ENCODE peak calls at places on chromosome 19, in seven cellular contexts. H is HepG2, Z is K562, U is GM12892, A is SK-N-SH, Q is GM12878, D is H1. K is an unnamed sample.

GRCh38 chr19:38049105-38049649 is 142.2 kb downstream of the SIPA1L3 start:
- DNase-seq in H (no peak), Z (no peak), U (peak), A (no peak), Q (peak), D (no peak), K (peak)

GRCh38 chr19:1953037-1953436 is 12.1 kb downstream of the CSNK1G2 start:
- DNase-seq in H (no peak), Z (no peak), U (no peak), A (no peak), Q (no peak), D (no peak), K (no peak)

GRCh38 chr19:4052993-4053422 is 13.7 kb downstream of the ZBTB7A start:
- DNase-seq in H (peak), Z (no peak), U (no peak), A (no peak), Q (no peak), D (no peak), K (no peak)

GRCh38 chr19:10478476-10478875 is 24.7 kb downstream of the KEAP1 start:
- DNase-seq in H (no peak), Z (no peak), U (no peak), A (peak), Q (no peak), D (no peak), K (no peak)

GRCh38 chr19:16301999-16302694 is 22.5 kb upstream of the KLF2 start:
- DNase-seq in H (no peak), Z (no peak), U (no peak), A (no peak), Q (no peak), D (no peak), K (peak)

GRCh38 chr19:11551603-11552235 is 7.3 kb downstream of the ELOF1 start:
- DNase-seq in H (no peak), Z (peak), U (no peak), A (peak), Q (no peak), D (no peak), K (no peak)

GRCh38 chr19:2477141-2477710 is 1.3 kb downstream of the GADD45B start:
- DNase-seq in H (no peak), Z (no peak), U (no peak), A (no peak), Q (no peak), D (no peak), K (no peak)

GRCh38 chr19:719081-719512 is 10.4 kb downstream of the PALM start:
- DNase-seq in H (peak), Z (peak), U (no peak), A (no peak), Q (no peak), D (no peak), K (no peak)

GRCh38 chr19:55473613-55474012 is 2.8 kb upstream of the ZNF628 start:
- DNase-seq in H (no peak), Z (no peak), U (no peak), A (no peak), Q (no peak), D (no peak), K (no peak)

GRCh38 chr19:8017808-8018207 is 12.4 kb upstream of the ELAVL1 start:
- DNase-seq in H (peak), Z (peak), U (peak), A (no peak), Q (no peak), D (no peak), K (peak)

GRCh38 chr19:58042709-58043340 is 9.0 kb downstream of the ZSCAN1 start:
- DNase-seq in H (no peak), Z (no peak), U (no peak), A (no peak), Q (no peak), D (peak), K (no peak)

GRCh38 chr19:7349961-7350711 is 1.4 kb downstream of the ARHGEF18 start:
- DNase-seq in H (no peak), Z (no peak), U (no peak), A (no peak), Q (no peak), D (no peak), K (no peak)

GRCh38 chr19:14689598-14690503 is at the start of gene ZNF333:
- DNase-seq in H (peak), Z (peak), U (peak), A (peak), Q (peak), D (peak), K (peak)

GRCh38 chr19:7287716-7288115 is 6.5 kb downstream of the INSR start:
- DNase-seq in H (peak), Z (no peak), U (no peak), A (no peak), Q (no peak), D (no peak), K (no peak)

GRCh38 chr19:16778796-16779411 is 50.3 kb upstream of the SIN3B start:
- DNase-seq in H (peak), Z (peak), U (peak), A (peak), Q (peak), D (peak), K (peak)

GRCh38 chr19:4972509-4973230 is 3.8 kb downstream of the KDM4B start:
- DNase-seq in H (peak), Z (no peak), U (no peak), A (peak), Q (no peak), D (no peak), K (no peak)

GRCh38 chr19:30222428-30222873 is 149.7 kb upstream of the ZNF536 start:
- DNase-seq in H (no peak), Z (peak), U (peak), A (peak), Q (no peak), D (no peak), K (no peak)

GRCh38 chr19:15672580-15673175 is at the start of gene CYP4F12:
- DNase-seq in H (peak), Z (peak), U (no peak), A (no peak), Q (no peak), D (no peak), K (no peak)

GRCh38 chr19:46387713-46388130 is 25.6 kb downstream of the CCDC8 start:
- DNase-seq in H (no peak), Z (no peak), U (no peak), A (no peak), Q (no peak), D (no peak), K (no peak)

GRCh38 chr19:11203194-11204075 is 6.1 kb upstream of the KANK2 start:
- DNase-seq in H (peak), Z (peak), U (peak), A (peak), Q (no peak), D (peak), K (no peak)

GRCh38 chr19:861756-862528 is 2.5 kb downstream of the CFD start:
- DNase-seq in H (peak), Z (peak), U (peak), A (peak), Q (no peak), D (peak), K (no peak)

GRCh38 chr19:40279120-40279551 is 6.0 kb downstream of the AKT2 start:
- DNase-seq in H (no peak), Z (no peak), U (no peak), A (peak), Q (no peak), D (no peak), K (no peak)

GRCh38 chr19:11887618-11888531 is at the start of gene ZNF69:
- DNase-seq in H (peak), Z (peak), U (peak), A (peak), Q (no peak), D (peak), K (peak)

GRCh38 chr19:12580180-12580694 is 29.0 kb upstream of the ZNF564 start:
- DNase-seq in H (peak), Z (no peak), U (no peak), A (no peak), Q (no peak), D (no peak), K (no peak)

GRCh38 chr19:56147307-56147706 is 6.2 kb downstream of the ZNF444 start:
- DNase-seq in H (no peak), Z (no peak), U (no peak), A (no peak), Q (no peak), D (no peak), K (no peak)

GRCh38 chr19:29966594-29967249 is 24.7 kb downstream of the URI1 start:
- DNase-seq in H (peak), Z (no peak), U (no peak), A (no peak), Q (no peak), D (no peak), K (no peak)

GRCh38 chr19:41136636-41137035 is 22.4 kb downstream of the CYP2F1 start:
- DNase-seq in H (no peak), Z (no peak), U (no peak), A (no peak), Q (no peak), D (no peak), K (no peak)

GRCh38 chr19:16330811-16331690 is 6.4 kb downstream of the KLF2 start:
- DNase-seq in H (no peak), Z (no peak), U (no peak), A (no peak), Q (no peak), D (no peak), K (no peak)

GRCh38 chr19:50431343-50432220 is 1.1 kb upstream of the MYBPC2 start:
- DNase-seq in H (peak), Z (peak), U (peak), A (peak), Q (peak), D (peak), K (peak)

GRCh38 chr19:43667524-43668405 is 2.2 kb downstream of the PLAUR start:
- DNase-seq in H (no peak), Z (no peak), U (no peak), A (no peak), Q (no peak), D (no peak), K (no peak)

GRCh38 chr19:45771331-45771933 is 2.4 kb upstream of the SIX5 start:
- DNase-seq in H (no peak), Z (no peak), U (no peak), A (no peak), Q (no peak), D (no peak), K (no peak)

GRCh38 chr19:39843919-39844793 is 2.0 kb downstream of the FBL start:
- DNase-seq in H (peak), Z (no peak), U (no peak), A (peak), Q (no peak), D (no peak), K (no peak)

GRCh38 chr19:32339988-32340874 is 5.2 kb upstream of the ZNF507 start:
- DNase-seq in H (peak), Z (peak), U (peak), A (peak), Q (no peak), D (no peak), K (peak)

GRCh38 chr19:54431255-54431838 is 16.1 kb downstream of the TTYH1 start:
- DNase-seq in H (no peak), Z (no peak), U (no peak), A (no peak), Q (no peak), D (no peak), K (no peak)

GRCh38 chr19:54429176-54429495 is 13.9 kb downstream of the TTYH1 start:
- DNase-seq in H (no peak), Z (no peak), U (no peak), A (no peak), Q (no peak), D (no peak), K (no peak)

GRCh38 chr19:54432144-54432738 is 16.8 kb upstream of the LENG8 start:
- DNase-seq in H (no peak), Z (no peak), U (no peak), A (no peak), Q (no peak), D (no peak), K (no peak)

GRCh38 chr19:54429545-54430227 is 14.4 kb downstream of the TTYH1 start:
- DNase-seq in H (no peak), Z (no peak), U (peak), A (peak), Q (no peak), D (no peak), K (no peak)

DNA sequence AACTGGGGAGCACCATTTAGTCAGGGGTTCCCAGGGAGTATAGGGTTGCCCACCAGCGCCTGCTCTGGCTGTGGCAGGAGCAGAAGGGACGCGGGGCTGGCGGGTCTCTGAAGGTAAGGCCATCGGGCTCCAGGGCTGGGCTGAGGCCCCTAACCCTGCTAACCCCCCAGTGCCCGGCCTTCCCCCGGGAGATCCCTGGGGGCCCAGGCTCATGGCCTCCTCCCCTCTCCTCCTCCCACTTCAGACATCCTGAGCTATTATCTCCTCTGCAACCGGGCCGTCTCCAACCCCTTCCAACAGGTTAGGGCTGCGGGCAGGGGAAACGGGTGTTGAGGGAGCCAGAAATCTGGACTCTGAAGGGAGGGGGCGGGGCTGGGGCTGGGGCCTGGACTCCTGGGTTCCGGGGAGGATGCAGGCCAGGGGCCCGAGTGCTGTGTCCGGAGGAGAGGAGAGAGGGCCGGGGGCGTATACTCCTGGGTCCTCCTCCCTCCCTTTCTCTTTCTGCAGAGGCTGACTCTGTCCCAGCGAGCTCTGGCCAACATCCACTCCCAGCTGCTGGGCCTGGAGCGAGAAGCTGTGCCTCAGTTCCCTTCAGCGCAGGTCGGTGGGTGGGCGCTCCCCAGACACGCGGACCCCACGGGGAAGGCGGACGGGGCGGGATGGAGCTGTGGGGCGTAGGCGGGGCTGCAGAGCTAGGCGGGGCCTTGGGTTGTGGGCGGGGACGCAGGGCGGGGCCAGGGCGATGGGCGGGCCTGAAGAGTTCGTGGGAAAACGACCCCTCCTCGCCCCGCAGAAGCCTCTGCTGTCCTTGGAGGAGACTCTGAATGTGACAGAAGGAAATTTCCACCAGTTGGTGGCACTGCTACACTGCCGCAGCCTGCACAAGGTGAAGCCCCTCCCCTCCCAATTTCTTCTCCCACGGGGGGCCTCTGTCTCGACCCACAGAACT is 15.3 kb downstream of the TTYH1 start:
- DNase-seq in H (no peak), Z (peak), U (peak), A (peak), Q (no peak), D (no peak), K (no peak)
- TF ChIP-seq TAF1 in H (no peak), Z (no peak), U (no peak), A (no peak), Q (no peak), D (no peak), K (no peak)

DNA sequence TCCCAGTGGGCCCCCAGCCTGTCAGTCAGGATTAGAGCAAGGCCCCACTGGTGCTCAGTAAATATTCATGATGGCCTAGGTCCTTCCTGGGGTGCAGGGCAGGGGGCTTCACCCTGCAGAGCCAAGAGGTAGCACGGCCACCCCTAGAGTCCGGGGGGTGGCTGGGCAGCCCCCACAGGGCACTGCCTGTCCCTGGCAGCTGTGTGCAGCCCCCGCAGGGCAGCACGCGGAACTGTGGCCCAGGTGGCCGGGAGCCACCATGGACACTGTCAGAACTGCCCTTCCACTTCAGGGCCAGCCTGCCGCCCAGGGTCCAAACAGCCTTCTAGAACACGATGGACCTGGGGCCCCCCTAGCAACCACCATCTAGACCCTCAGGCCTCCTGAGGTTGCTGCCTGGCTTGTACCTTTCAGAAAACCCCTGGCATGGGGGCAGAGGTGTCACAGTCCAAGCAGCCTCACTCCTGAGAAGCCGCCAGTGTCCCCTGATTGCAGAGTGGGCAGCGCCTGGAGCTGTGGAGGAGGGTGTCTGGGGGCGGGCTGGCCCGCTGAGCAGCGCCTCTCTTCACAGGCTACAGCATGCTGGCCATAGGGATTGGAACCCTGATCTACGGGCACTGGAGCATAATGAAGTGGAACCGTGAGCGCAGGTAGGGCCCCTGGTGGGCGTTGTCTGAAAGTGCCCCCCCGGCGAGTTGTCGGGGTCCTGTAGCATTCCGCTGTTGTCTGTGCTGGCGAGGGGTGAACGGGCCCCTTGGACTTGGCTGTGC is 2.9 kb upstream of the YJEFN3 start:
- DNase-seq in H (no peak), Z (no peak), U (no peak), A (no peak), Q (no peak), D (no peak), K (no peak)
- TF ChIP-seq POLR2AphosphoS5 in H (no peak), Z (no peak), U (peak), A (no peak), Q (no peak), D (no peak), K (no peak)

GRCh38 chr19:31270897-31271568 is 78.2 kb downstream of the TSHZ3 start:
- DNase-seq in H (no peak), Z (no peak), U (no peak), A (no peak), Q (no peak), D (no peak), K (no peak)
- TF ChIP-seq TAF1 in H (no peak), Z (no peak), U (no peak), A (no peak), Q (no peak), D (no peak), K (no peak)

GRCh38 chr19:18392936-18393335 is 4.5 kb downstream of the LRRC25 start:
- DNase-seq in H (no peak), Z (no peak), U (no peak), A (no peak), Q (no peak), D (no peak), K (no peak)

GRCh38 chr19:18390075-18390909 is 4.3 kb downstream of the GDF15 start:
- DNase-seq in H (no peak), Z (no peak), U (no peak), A (no peak), Q (no peak), D (no peak), K (no peak)

GRCh38 chr19:18391509-18392075 is 5.6 kb downstream of the GDF15 start:
- DNase-seq in H (no peak), Z (no peak), U (no peak), A (no peak), Q (no peak), D (no peak), K (no peak)

GRCh38 chr19:18393836-18394235 is 3.6 kb downstream of the LRRC25 start:
- DNase-seq in H (no peak), Z (no peak), U (no peak), A (no peak), Q (no peak), D (no peak), K (no peak)

GRCh38 chr19:18392417-18392816 is 5.0 kb downstream of the LRRC25 start:
- DNase-seq in H (no peak), Z (peak), U (no peak), A (no peak), Q (no peak), D (no peak), K (no peak)
- TF ChIP-seq POLR2AphosphoS5 in H (no peak), Z (no peak), U (no peak), A (no peak), Q (no peak), D (no peak), K (no peak)

GRCh38 chr19:48719263-48720171 is at the start of gene MAMSTR:
- DNase-seq in H (no peak), Z (peak), U (no peak), A (no peak), Q (no peak), D (no peak), K (no peak)
- TF ChIP-seq TAF1 in H (no peak), Z (no peak), U (no peak), A (no peak), Q (no peak), D (no peak), K (no peak)

GRCh38 chr19:35291916-35292315 is at the start of gene MAG:
- DNase-seq in H (no peak), Z (no peak), U (no peak), A (no peak), Q (no peak), D (no peak), K (no peak)
- TF ChIP-seq POLR2AphosphoS5 in H (no peak), Z (no peak), U (no peak), A (no peak), Q (no peak), D (no peak), K (no peak)